ENCODE peak calls at places on chromosomes 16 and 17, in five cellular contexts. L is CD4-positive, alpha-beta memory T cell; H is kidney; R is tibial nerve; O is AG04450. V is an unnamed sample.
A peak's percentile ranks its signal among the peaks of the same experiment; 100 is the strongest.

GRCh38 chr17:10772425-10773380 is 31.2 kb downstream of the TMEM238L start:
- DNase-seq in L (no peak), H (no peak), R (no peak), O (no peak), V (peak; percentile 47)

GRCh38 chr17:17937450-17937849 is 34.8 kb downstream of the TOM1L2 start:
- DNase-seq in L (no peak), H (no peak), R (no peak), O (no peak), V (no peak)

GRCh38 chr17:34076743-34077631 is 178.1 kb upstream of the CCL2 start:
- DNase-seq in L (no peak), H (no peak), R (no peak), O (no peak), V (no peak)

GRCh38 chr16:65662236-65662635 is 540.4 kb upstream of the CDH11 start:
- DNase-seq in L (no peak), H (no peak), R (no peak), O (no peak), V (no peak)

GRCh38 chr16:72821551-72821950 is 226.4 kb downstream of the ZFHX3 start:
- DNase-seq in L (no peak), H (no peak), R (no peak), O (no peak), V (no peak)

GRCh38 chr17:44865231-44865660 is 17.6 kb downstream of the HIGD1B start:
- DNase-seq in L (peak; percentile 70), H (no peak), R (peak; percentile 31), O (peak; percentile 58), V (peak; percentile 72)

GRCh38 chr17:77287432-77288068 is 146.8 kb downstream of the SEC14L1 start:
- DNase-seq in L (no peak), H (peak; percentile 91), R (no peak), O (peak; percentile 63), V (no peak)

GRCh38 chr16:80176114-80176513 is 364.7 kb upstream of the DYNLRB2 start:
- DNase-seq in L (no peak), H (no peak), R (no peak), O (no peak), V (no peak)

GRCh38 chr16:17467923-17468540 is 2.7 kb downstream of the XYLT1 start:
- DNase-seq in L (peak; percentile 33), H (peak; percentile 73), R (peak; percentile 47), O (peak; percentile 32), V (no peak)

GRCh38 chr17:17376362-17376761 is 73.2 kb downstream of the NT5M start:
- DNase-seq in L (no peak), H (peak; percentile 10), R (no peak), O (peak; percentile 18), V (no peak)

GRCh38 chr17:53971361-53971760 is 148.6 kb downstream of the KIF2B start:
- DNase-seq in L (no peak), H (no peak), R (no peak), O (no peak), V (no peak)

GRCh38 chr17:50541916-50542688 is 4.9 kb upstream of the SPATA20 start:
- DNase-seq in L (peak; percentile 86), H (peak; percentile 95), R (peak; percentile 79), O (no peak), V (peak; percentile 81)

GRCh38 chr17:77011173-77012011 is 129.4 kb upstream of the SEC14L1 start:
- DNase-seq in L (peak; percentile 39), H (no peak), R (no peak), O (no peak), V (peak; percentile 27)

GRCh38 chr17:13600475-13601316 is 1.0 kb downstream of the HS3ST3A1 start:
- DNase-seq in L (no peak), H (no peak), R (no peak), O (no peak), V (no peak)

DNA sequence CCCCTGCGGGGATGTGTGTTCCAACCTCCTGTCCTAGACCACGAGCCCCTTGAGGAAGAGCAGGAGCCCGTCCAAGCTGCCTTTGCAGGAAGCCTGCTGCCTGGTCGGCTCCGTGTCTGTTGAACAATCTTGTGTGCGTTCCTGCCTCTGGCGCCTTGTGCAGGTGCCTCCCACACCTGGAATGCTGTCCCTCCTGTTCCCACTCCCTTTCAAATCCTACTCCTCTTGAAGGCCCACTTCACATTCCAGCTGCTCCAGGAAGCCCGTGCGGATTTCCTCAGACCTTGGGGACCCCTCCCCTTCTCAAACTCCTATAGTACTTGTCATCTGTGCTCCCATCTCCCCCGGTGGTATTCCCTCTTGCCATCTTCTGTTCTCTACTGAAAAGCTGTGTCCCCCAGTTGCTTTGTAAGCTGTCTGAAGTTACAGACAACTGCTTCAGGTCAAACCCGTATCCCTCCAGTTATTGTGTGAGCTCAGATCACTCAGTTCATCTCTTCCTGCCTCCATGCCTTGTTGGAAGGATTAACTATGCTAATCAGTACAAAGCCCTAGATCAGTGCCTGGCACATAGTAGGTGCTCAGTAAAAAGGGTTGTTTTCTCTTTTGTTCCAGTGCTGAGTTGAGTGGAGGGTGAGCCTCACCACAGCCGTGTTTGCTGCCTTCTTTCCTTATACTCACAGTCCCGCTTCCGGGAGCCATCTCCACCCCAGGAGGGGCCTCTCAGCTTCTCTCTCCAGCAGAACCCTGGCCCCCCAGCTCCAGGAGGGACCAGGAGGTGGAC is 241.8 kb upstream of the CIBAR2 start:
- DNase-seq in L (no peak), H (no peak), R (no peak), O (no peak), V (no peak)
- H3K4me3 ChIP-seq in L (no peak overlapping the region), H (no peak overlapping the region), R (no peak overlapping the region), O (no peak overlapping the region), V (no peak overlapping the region)

DNA sequence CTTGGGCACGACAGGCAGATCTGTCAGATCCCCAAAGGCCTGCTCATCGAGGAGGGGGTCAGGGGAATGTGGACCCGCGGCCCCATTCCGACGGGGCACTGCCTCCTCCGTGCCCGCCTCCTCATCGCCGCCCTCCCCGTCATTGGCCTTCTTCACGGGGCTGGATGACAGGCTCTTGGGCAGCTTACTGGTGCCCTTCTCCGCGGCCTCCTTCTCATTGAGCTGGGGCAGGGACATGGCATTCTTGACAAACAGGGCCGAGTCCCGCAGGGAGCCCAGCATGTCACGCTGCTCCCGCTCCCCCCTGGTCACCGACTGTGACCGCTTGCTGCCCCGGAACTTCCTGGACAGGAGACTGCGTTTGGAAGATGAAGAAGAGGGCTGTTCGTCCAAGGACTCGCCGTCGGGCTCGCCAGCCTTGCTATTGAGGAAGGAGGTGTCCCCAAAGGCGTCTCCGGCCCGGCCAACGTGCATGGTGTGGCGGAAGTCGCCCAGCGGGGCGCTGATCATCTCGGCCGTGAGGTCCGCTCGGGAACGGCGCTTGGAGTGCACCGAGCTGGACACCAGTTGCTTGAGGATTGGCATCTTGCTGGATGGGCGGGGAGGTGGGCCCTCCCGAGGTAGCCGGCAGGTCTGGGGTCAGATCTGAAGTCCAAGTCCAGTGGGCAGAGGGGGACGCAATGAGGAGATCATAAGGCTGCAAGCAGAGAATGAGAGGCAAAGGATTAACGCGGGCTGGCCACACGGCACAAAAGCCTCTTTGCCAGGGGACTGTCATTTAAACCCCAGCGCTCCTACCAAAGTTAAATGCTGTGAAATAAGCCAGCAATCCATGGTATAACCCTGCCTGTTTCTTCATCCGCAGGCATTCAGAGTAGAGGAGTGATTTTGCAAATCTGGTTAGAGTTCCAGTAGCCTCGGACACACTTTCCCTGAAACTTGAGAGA is 24.5 kb upstream of the CPSF4L start:
- DNase-seq in L (no peak), H (no peak), R (no peak), O (no peak), V (no peak)
- H3K27ac ChIP-seq in L (no peak overlapping the region), H (no peak overlapping the region), R (peak overlapping the region; percentile 2), O (no peak overlapping the region), V (no peak overlapping the region)

GRCh38 chr17:21817791-21818364 is 125.6 kb downstream of the KCNJ18 start:
- DNase-seq in L (no peak), H (no peak), R (no peak), O (no peak), V (no peak)
- H3K9me3 ChIP-seq in L (no peaks in the 10 kb centered on the region), H (no peaks in the 10 kb centered on the region), R (peaks cover 17% of the 10 kb centered on the region), O (peaks cover 38% of the 10 kb centered on the region), V (no peaks in the 10 kb centered on the region)

DNA sequence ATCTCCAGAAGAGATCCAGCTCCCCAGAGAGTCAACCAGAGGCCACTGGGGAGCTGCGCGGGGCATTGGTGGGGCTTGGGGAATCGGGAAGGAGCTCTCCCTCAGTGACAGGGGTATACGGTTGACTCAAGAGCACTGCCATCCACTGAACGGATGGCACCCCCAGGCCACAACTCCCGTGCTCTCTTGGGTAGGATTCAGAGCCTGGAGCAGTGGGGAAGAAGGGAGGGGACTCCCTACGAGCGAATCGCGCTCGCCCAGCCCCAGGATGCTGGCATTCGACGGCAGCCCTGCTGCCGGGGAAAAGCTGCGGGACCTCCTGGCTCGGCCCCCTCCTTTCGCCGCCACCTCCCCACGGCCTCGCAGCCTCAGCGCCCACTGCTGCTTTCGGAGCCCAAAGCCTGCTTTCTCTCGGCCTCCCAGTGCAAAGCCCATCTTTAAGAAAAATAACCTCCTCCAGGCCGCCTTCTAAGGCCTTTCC is 532 bp upstream of the TPPP3 start:
- DNase-seq in L (no peak), H (no peak), R (no peak), O (no peak), V (no peak)
- H3K4me3 ChIP-seq in L (peak overlapping the region; percentile 18), H (no peak overlapping the region), R (peak overlapping the region; percentile 28), O (peak overlapping the region; percentile 54), V (no peak overlapping the region)

GRCh38 chr16:54194008-54194731 is 92.4 kb downstream of the IRX3 start:
- DNase-seq in L (no peak), H (peak; percentile 94), R (peak; percentile 36), O (no peak), V (no peak)
- H3K27ac ChIP-seq in L (no peak overlapping the region), H (peak overlapping the region; percentile 65), R (no peak overlapping the region), O (no peak overlapping the region), V (no peak overlapping the region)

DNA sequence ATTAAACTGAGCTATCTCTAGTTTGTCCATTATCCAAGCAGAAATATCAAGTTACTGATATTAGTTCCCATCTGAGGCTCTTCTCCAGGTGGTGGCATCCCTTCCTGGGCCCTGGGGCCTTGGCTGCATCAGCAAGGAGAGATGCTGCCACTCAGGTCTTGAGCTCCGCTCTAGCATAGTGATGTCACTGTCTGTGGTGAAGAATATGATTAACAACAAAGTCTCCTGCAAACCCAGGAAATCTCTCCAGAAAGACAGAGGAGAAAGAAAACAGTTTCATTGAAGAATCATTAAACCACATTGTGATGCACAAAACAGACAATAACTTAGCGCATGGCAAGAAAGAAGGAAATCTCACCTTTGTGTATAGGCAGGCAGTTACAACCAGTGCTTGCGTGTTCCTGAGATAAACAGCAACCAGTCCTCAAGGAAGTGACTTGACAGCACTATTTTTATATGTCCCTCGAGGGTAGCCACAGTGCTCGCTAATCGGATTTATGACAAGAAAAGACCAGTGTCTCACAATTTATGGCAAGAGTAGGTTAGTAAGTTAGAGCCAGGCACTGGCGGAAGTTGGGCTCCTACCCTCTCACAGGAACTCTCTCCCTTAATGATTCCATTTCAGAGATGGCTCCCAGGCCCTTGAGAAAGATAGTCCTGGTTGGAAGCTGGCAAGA is 151.1 kb downstream of the AHSP start:
- DNase-seq in L (no peak), H (no peak), R (no peak), O (no peak), V (no peak)
- H3K9me3 ChIP-seq in L (no peaks in the 10 kb centered on the region), H (no peaks in the 10 kb centered on the region), R (no peaks in the 10 kb centered on the region), O (no peaks in the 10 kb centered on the region), V (no peaks in the 10 kb centered on the region)

DNA sequence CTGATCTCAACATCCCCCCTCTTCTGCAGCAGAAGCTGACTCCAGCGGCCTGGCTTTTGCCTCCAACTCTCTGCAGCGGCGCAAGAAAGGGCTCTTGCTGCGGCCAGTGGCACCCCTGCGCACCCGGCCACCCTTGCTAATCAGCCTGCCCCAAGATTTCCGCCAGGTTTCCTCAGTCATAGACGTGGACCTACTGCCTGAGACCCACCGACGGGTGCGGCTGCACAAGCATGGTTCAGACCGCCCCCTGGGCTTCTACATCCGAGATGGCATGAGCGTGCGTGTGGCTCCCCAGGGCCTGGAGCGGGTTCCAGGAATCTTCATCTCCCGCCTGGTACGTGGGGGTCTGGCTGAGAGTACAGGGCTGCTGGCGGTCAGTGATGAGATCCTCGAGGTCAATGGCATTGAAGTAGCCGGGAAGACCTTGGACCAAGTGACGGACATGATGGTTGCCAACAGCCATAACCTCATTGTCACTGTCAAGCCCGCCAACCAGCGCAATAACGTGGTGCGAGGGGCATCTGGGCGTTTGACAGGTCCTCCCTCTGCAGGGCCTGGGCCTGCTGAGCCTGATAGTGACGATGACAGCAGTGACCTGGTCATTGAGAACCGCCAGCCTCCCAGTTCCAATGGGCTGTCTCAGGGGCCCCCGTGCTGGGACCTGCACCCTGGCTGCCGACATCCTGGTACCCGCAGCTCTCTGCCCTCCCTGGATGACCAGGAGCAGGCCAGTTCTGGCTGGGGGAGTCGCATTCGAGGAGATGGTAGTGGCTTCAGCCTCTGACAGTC is 1.3 kb downstream of the PARD6A start:
- DNase-seq in L (no peak), H (peak; percentile 77), R (no peak), O (no peak), V (no peak)
- H3K4me3 ChIP-seq in L (no peak overlapping the region), H (no peak overlapping the region), R (no peak overlapping the region), O (no peak overlapping the region), V (no peak overlapping the region)